ENCODE peak calls at places on chromosomes 11 and 22, in six cellular contexts. J is H1, X is endothelial cell of umbilical vein, E is GM23338, F is transverse colon, N is breast epithelium. C is an unnamed sample.

GRCh38 chr22:38967451-38968450 is 10.3 kb downstream of the APOBEC3A start:
- DNase-seq in J (no peak), X (no peak), E (no peak), F (peak; percentile 59), N (no peak), C (no peak)

GRCh38 chr22:23415490-23415851 is 164.6 kb downstream of the IGLL1 start:
- DNase-seq in J (no peak), X (no peak), E (no peak), F (no peak), N (no peak), C (peak; percentile 95)

GRCh38 chr11:45659031-45659817 is 6.2 kb downstream of the CHST1 start:
- DNase-seq in J (no peak), X (no peak), E (no peak), F (no peak), N (peak; percentile 36), C (no peak)

GRCh38 chr11:118003021-118003423 is 16.8 kb downstream of the IL10RA start:
- DNase-seq in J (no peak), X (no peak), E (no peak), F (peak; percentile 9), N (no peak), C (no peak)

GRCh38 chr22:24185001-24185500 is 3.8 kb downstream of the SUSD2 start:
- DNase-seq in J (no peak), X (no peak), E (no peak), F (no peak), N (no peak), C (no peak)

GRCh38 chr11:126371595-126371994 is 16.1 kb downstream of the ST3GAL4 start:
- DNase-seq in J (no peak), X (no peak), E (no peak), F (no peak), N (peak; percentile 25), C (no peak)

GRCh38 chr11:33930317-33931021 is 38.6 kb upstream of the LMO2 start:
- DNase-seq in J (no peak), X (peak; percentile 98), E (no peak), F (no peak), N (no peak), C (no peak)

GRCh38 chr11:116697639-116698038 is 75.1 kb downstream of the BUD13 start:
- DNase-seq in J (no peak), X (no peak), E (no peak), F (no peak), N (peak; percentile 27), C (peak; percentile 60)

GRCh38 chr11:79344765-79345164 is 96.1 kb downstream of the TENM4 start:
- DNase-seq in J (no peak), X (no peak), E (no peak), F (no peak), N (no peak), C (no peak)

GRCh38 chr22:39994046-39994565 is 648 bp upstream of the FAM83F start:
- DNase-seq in J (no peak), X (no peak), E (no peak), F (no peak), N (no peak), C (no peak)

GRCh38 chr22:46309526-46310085 is 12.9 kb downstream of the GTSE1 start:
- DNase-seq in J (no peak), X (no peak), E (no peak), F (no peak), N (no peak), C (no peak)

GRCh38 chr22:19431641-19432091 is at the start of gene HIRA:
- DNase-seq in J (no peak), X (peak; percentile 73), E (peak; percentile 84), F (peak; percentile 82), N (peak; percentile 77), C (no peak)

GRCh38 chr11:120391854-120392253 is 55.6 kb downstream of the ARHGEF12 start:
- DNase-seq in J (no peak), X (peak; percentile 23), E (no peak), F (no peak), N (no peak), C (no peak)

GRCh38 chr11:19080579-19080993 is 20.1 kb upstream of the MRGPRX2 start:
- DNase-seq in J (no peak), X (peak; percentile 93), E (no peak), F (no peak), N (no peak), C (no peak)

GRCh38 chr11:100867601-100868000 is 180.5 kb downstream of the ARHGAP42 start:
- DNase-seq in J (no peak), X (no peak), E (no peak), F (no peak), N (no peak), C (no peak)

GRCh38 chr11:125085301-125086081 is 22.4 kb downstream of the SLC37A2 start:
- DNase-seq in J (no peak), X (no peak), E (peak; percentile 60), F (no peak), N (no peak), C (no peak)

GRCh38 chr11:77167111-77167626 is 39.1 kb downstream of the MYO7A start:
- DNase-seq in J (no peak), X (no peak), E (no peak), F (no peak), N (no peak), C (no peak)

GRCh38 chr11:46315033-46315738 is 32.1 kb upstream of the DGKZ start:
- DNase-seq in J (peak; percentile 77), X (peak; percentile 72), E (peak; percentile 98), F (peak; percentile 72), N (peak; percentile 65), C (no peak)

GRCh38 chr11:2258501-2259465 is 11.6 kb downstream of the ASCL2 start:
- DNase-seq in J (no peak), X (no peak), E (no peak), F (no peak), N (peak; percentile 47), C (no peak)

GRCh38 chr22:38304526-38304925 is 12.7 kb downstream of the CSNK1E start:
- DNase-seq in J (no peak), X (no peak), E (no peak), F (no peak), N (no peak), C (no peak)

GRCh38 chr22:36565686-36566085 is 36.7 kb upstream of the EIF3D start:
- DNase-seq in J (no peak), X (no peak), E (no peak), F (no peak), N (no peak), C (no peak)

GRCh38 chr11:81548123-81548522 is 1185.5 kb downstream of the FAM181B start:
- DNase-seq in J (no peak), X (no peak), E (no peak), F (no peak), N (no peak), C (no peak)

GRCh38 chr11:69907611-69908010 is 88.4 kb upstream of the FGF3 start:
- DNase-seq in J (no peak), X (no peak), E (no peak), F (no peak), N (no peak), C (no peak)

GRCh38 chr11:3808846-3809623 is 675 bp downstream of the PGAP2 start:
- DNase-seq in J (no peak), X (peak; percentile 60), E (peak; percentile 65), F (peak; percentile 64), N (no peak), C (no peak)

GRCh38 chr11:133928628-133929059 is 28.1 kb downstream of the IGSF9B start:
- DNase-seq in J (no peak), X (no peak), E (peak; percentile 28), F (no peak), N (peak; percentile 77), C (no peak)

GRCh38 chr11:133797542-133797941 is 47.8 kb downstream of the SPATA19 start:
- DNase-seq in J (no peak), X (no peak), E (peak; percentile 12), F (no peak), N (no peak), C (no peak)

GRCh38 chr22:17234144-17234623 is 14.9 kb upstream of the ADA2 start:
- DNase-seq in J (peak; percentile 93), X (no peak), E (peak; percentile 99), F (no peak), N (no peak), C (no peak)

GRCh38 chr22:20787223-20787622 is 13.3 kb downstream of the SERPIND1 start:
- DNase-seq in J (no peak), X (no peak), E (no peak), F (no peak), N (no peak), C (no peak)
- H3K36me3 ChIP-seq in J (no peaks in the 10 kb centered on the region), X (peaks cover 6% of the 10 kb centered on the region), E (no peaks in the 10 kb centered on the region), F (no peaks in the 10 kb centered on the region), N (no peaks in the 10 kb centered on the region), C (no peaks in the 10 kb centered on the region)

DNA sequence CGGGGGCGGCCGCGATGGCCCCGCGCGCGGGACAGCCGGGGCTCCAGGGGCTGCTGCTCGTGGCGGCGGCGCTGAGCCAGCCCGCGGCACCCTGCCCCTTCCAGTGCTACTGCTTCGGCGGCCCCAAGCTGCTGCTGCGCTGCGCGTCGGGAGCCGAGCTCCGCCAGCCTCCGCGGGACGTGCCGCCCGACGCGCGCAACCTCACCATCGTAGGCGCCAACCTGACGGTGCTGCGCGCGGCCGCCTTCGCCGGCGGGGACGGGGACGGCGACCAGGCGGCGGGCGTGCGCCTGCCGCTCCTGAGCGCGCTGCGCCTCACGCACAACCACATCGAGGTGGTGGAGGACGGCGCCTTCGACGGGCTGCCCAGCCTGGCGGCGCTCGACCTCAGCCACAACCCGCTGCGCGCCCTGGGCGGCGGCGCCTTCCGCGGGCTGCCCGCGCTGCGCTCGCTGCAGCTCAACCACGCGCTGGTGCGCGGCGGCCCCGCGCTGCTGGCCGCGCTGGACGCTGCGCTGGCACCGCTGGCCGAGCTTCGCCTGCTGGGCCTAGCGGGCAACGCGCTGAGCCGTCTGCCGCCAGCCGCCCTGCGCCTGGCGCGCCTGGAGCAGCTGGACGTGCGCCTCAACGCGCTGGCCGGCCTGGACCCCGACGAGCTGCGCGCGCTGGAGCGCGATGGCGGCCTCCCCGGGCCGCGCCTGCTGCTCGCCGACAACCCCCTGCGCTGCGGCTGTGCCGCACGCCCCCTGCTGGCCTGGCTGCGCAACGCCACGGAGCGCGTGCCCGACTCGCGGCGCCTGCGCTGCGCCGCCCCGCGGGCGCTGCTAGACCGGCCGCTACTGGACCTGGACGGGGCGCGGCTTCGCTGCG is 697 bp downstream of the TPBGL start:
- DNase-seq in J (peak; percentile 63), X (peak; percentile 85), E (peak; percentile 84), F (peak; percentile 87), N (peak; percentile 76), C (no peak)
- TF ChIP-seq POLR2AphosphoS5 in J (peak; percentile 31), X (peak; percentile 57), E (peak; percentile 36), F (no peak), N (no peak), C (no peak)

DNA sequence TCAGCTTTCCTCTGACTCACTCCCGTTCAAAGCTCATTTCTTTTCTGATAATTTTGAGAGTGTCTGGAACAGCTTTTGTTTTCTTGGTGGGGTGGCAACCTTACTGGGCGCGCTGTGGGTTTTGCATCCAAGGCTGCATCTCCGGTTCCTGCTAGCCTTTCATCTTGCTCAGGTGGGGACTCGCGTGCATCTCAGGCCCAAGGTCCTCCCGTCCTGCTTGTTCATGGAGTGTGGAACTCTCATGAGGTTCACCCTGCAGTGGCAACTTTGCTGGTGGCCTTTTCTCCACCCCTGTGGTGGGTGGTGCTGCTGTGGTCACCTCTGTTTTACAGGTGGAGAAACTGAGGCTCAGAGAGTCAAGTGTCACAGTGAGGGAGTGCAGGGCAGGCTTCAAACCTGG is 25.6 kb downstream of the MCM5 start:
- DNase-seq in J (no peak), X (no peak), E (no peak), F (no peak), N (no peak), C (no peak)
- H3K36me3 ChIP-seq in J (peaks cover 61% of the 10 kb centered on the region), X (peaks cover 7% of the 10 kb centered on the region), E (peaks cover 52% of the 10 kb centered on the region), F (no peaks in the 10 kb centered on the region), N (peaks cover 6% of the 10 kb centered on the region), C (no peaks in the 10 kb centered on the region)

GRCh38 chr11:95512177-95512576 is 277.4 kb downstream of the FAM76B start:
- DNase-seq in J (no peak), X (no peak), E (no peak), F (peak; percentile 8), N (no peak), C (peak; percentile 92)
- TF ChIP-seq POLR2AphosphoS5 in J (no peak), X (no peak), E (no peak), F (peak; percentile 61), N (peak; percentile 81), C (no peak)